ENCODE peak calls at places on chromosomes 12 and 14, in nine cellular contexts. One of them, this sample, is unnamed.

GRCh38 chr12:106112094-106112822 is 26.5 kb downstream of the NUAK1 start:
- DNase-seq in body of pancreas: no peak
- DNase-seq in IMR-90: peak
- DNase-seq in uterus: no peak
- DNase-seq in right lobe of liver: no peak
- DNase-seq in transverse colon: no peak
- DNase-seq in A549: no peak
- DNase-seq in GM12878: no peak
- DNase-seq in H54: no peak
- DNase-seq in this sample: no peak

GRCh38 chr12:38151991-38152700 is 164.4 kb upstream of the ALG10B start:
- DNase-seq in body of pancreas: no peak
- DNase-seq in IMR-90: no peak
- DNase-seq in uterus: no peak
- DNase-seq in right lobe of liver: no peak
- DNase-seq in transverse colon: no peak
- DNase-seq in A549: no peak
- DNase-seq in GM12878: no peak
- DNase-seq in H54: no peak
- DNase-seq in this sample: no peak

GRCh38 chr12:53161119-53161911 is 19.2 kb upstream of the ZNF740 start:
- DNase-seq in body of pancreas: no peak
- DNase-seq in IMR-90: no peak
- DNase-seq in uterus: no peak
- DNase-seq in right lobe of liver: no peak
- DNase-seq in transverse colon: no peak
- DNase-seq in A549: no peak
- DNase-seq in GM12878: no peak
- DNase-seq in H54: no peak
- DNase-seq in this sample: no peak

GRCh38 chr14:93037354-93037753 is 78.4 kb downstream of the ITPK1 start:
- DNase-seq in body of pancreas: peak
- DNase-seq in IMR-90: no peak
- DNase-seq in uterus: no peak
- DNase-seq in right lobe of liver: no peak
- DNase-seq in transverse colon: no peak
- DNase-seq in A549: no peak
- DNase-seq in GM12878: no peak
- DNase-seq in H54: no peak
- DNase-seq in this sample: no peak

GRCh38 chr12:92085483-92086040 is 60.1 kb downstream of the BTG1 start:
- DNase-seq in body of pancreas: no peak
- DNase-seq in IMR-90: no peak
- DNase-seq in uterus: no peak
- DNase-seq in right lobe of liver: no peak
- DNase-seq in transverse colon: no peak
- DNase-seq in A549: no peak
- DNase-seq in GM12878: no peak
- DNase-seq in H54: no peak
- DNase-seq in this sample: no peak

GRCh38 chr14:69879175-69880047 is at the start of gene SMOC1:
- DNase-seq in body of pancreas: peak
- DNase-seq in IMR-90: peak
- DNase-seq in uterus: peak
- DNase-seq in right lobe of liver: peak
- DNase-seq in transverse colon: peak
- DNase-seq in A549: peak
- DNase-seq in GM12878: no peak
- DNase-seq in H54: no peak
- DNase-seq in this sample: no peak

GRCh38 chr14:81818271-81818670 is 284.6 kb upstream of the SEL1L start:
- DNase-seq in body of pancreas: no peak
- DNase-seq in IMR-90: no peak
- DNase-seq in uterus: no peak
- DNase-seq in right lobe of liver: no peak
- DNase-seq in transverse colon: no peak
- DNase-seq in A549: no peak
- DNase-seq in GM12878: no peak
- DNase-seq in H54: no peak
- DNase-seq in this sample: no peak

GRCh38 chr14:56027421-56027820 is 90.8 kb upstream of the PELI2 start:
- DNase-seq in body of pancreas: no peak
- DNase-seq in IMR-90: no peak
- DNase-seq in uterus: no peak
- DNase-seq in right lobe of liver: no peak
- DNase-seq in transverse colon: no peak
- DNase-seq in A549: no peak
- DNase-seq in GM12878: no peak
- DNase-seq in H54: no peak
- DNase-seq in this sample: no peak

GRCh38 chr12:11836282-11836963 is 186.9 kb downstream of the ETV6 start:
- DNase-seq in body of pancreas: no peak
- DNase-seq in IMR-90: no peak
- DNase-seq in uterus: no peak
- DNase-seq in right lobe of liver: no peak
- DNase-seq in transverse colon: peak
- DNase-seq in A549: no peak
- DNase-seq in GM12878: peak
- DNase-seq in H54: no peak
- DNase-seq in this sample: peak

GRCh38 chr12:59736359-59736758 is 140.5 kb downstream of the SLC16A7 start:
- DNase-seq in body of pancreas: peak
- DNase-seq in IMR-90: no peak
- DNase-seq in uterus: no peak
- DNase-seq in right lobe of liver: no peak
- DNase-seq in transverse colon: no peak
- DNase-seq in A549: no peak
- DNase-seq in GM12878: no peak
- DNase-seq in H54: no peak
- DNase-seq in this sample: no peak

GRCh38 chr12:13203028-13203922 is 6.7 kb downstream of the EMP1 start:
- DNase-seq in body of pancreas: peak
- DNase-seq in IMR-90: no peak
- DNase-seq in uterus: peak
- DNase-seq in right lobe of liver: no peak
- DNase-seq in transverse colon: peak
- DNase-seq in A549: no peak
- DNase-seq in GM12878: no peak
- DNase-seq in H54: no peak
- DNase-seq in this sample: no peak

GRCh38 chr12:62438098-62438692 is 28.4 kb upstream of the MON2 start:
- DNase-seq in body of pancreas: peak
- DNase-seq in IMR-90: peak
- DNase-seq in uterus: peak
- DNase-seq in right lobe of liver: no peak
- DNase-seq in transverse colon: peak
- DNase-seq in A549: peak
- DNase-seq in GM12878: peak
- DNase-seq in H54: peak
- DNase-seq in this sample: no peak

GRCh38 chr12:107684990-107685359 is 624 bp upstream of the PWP1 start:
- DNase-seq in body of pancreas: peak
- DNase-seq in IMR-90: peak
- DNase-seq in uterus: no peak
- DNase-seq in right lobe of liver: no peak
- DNase-seq in transverse colon: peak
- DNase-seq in A549: peak
- DNase-seq in GM12878: no peak
- DNase-seq in H54: no peak
- DNase-seq in this sample: no peak

GRCh38 chr12:111407371-111408115 is 1.8 kb downstream of the SH2B3 start:
- DNase-seq in body of pancreas: no peak
- DNase-seq in IMR-90: no peak
- DNase-seq in uterus: no peak
- DNase-seq in right lobe of liver: no peak
- DNase-seq in transverse colon: no peak
- DNase-seq in A549: no peak
- DNase-seq in GM12878: no peak
- DNase-seq in H54: no peak
- DNase-seq in this sample: no peak
- TF ChIP-seq POLR2A in body of pancreas: no peak
- TF ChIP-seq POLR2A in IMR-90: no peak
- TF ChIP-seq POLR2A in uterus: no peak
- TF ChIP-seq POLR2A in right lobe of liver: no peak
- TF ChIP-seq POLR2A in transverse colon: no peak
- TF ChIP-seq POLR2A in A549: no peak
- TF ChIP-seq POLR2A in GM12878: no peak
- TF ChIP-seq POLR2A in H54: no peak
- TF ChIP-seq POLR2A in this sample: no peak

DNA sequence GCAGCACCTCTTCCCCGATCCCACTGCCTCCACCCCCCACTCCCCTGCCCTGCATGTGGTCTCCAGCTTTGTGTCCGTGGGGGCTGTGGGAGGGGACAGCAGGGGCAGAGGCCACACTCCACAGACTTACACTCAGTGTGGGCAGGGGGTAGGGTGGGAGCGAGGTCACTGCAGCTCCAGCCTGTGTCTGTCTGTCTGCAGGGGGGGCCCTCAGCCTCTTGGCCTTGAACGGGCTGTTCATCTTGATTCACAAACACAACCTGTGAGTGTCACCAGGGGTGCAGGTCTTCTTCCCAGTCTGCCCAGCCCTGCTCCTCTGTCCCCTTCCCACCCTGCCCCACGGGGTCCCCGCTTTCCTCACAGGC is 6.5 kb downstream of the NOC4L start:
- DNase-seq in body of pancreas: no peak
- DNase-seq in IMR-90: no peak
- DNase-seq in uterus: no peak
- DNase-seq in right lobe of liver: peak
- DNase-seq in transverse colon: peak
- DNase-seq in A549: no peak
- DNase-seq in GM12878: no peak
- DNase-seq in H54: no peak
- DNase-seq in this sample: no peak
- TF ChIP-seq POLR2A in body of pancreas: no peak
- TF ChIP-seq POLR2A in IMR-90: no peak
- TF ChIP-seq POLR2A in uterus: no peak
- TF ChIP-seq POLR2A in right lobe of liver: no peak
- TF ChIP-seq POLR2A in transverse colon: no peak
- TF ChIP-seq POLR2A in A549: no peak
- TF ChIP-seq POLR2A in GM12878: no peak
- TF ChIP-seq POLR2A in H54: no peak
- TF ChIP-seq POLR2A in this sample: no peak

DNA sequence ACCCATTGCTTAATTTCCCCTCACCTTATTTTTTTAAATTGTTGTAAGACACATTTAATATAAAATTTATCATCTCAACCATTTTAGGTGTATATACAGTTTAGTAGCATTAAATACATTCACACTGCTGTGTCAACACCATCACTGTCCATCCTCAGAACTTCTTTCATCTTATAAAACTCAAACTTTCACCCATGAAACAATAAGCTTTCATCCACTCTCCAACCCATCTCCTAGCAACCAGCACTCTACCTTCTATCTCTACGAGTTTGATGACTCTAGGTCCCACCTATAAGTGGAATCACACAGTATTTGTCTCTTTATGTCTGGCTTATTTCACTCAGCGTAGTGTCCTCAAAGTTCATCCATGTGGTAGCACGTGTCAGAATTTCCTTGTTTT is 75.5 kb downstream of the TBX3 start:
- DNase-seq in body of pancreas: no peak
- DNase-seq in IMR-90: no peak
- DNase-seq in uterus: no peak
- DNase-seq in right lobe of liver: no peak
- DNase-seq in transverse colon: no peak
- DNase-seq in A549: no peak
- DNase-seq in GM12878: no peak
- DNase-seq in H54: no peak
- DNase-seq in this sample: no peak
- TF ChIP-seq POLR2A in body of pancreas: no peak
- TF ChIP-seq POLR2A in IMR-90: no peak
- TF ChIP-seq POLR2A in uterus: no peak
- TF ChIP-seq POLR2A in right lobe of liver: no peak
- TF ChIP-seq POLR2A in transverse colon: no peak
- TF ChIP-seq POLR2A in A549: no peak
- TF ChIP-seq POLR2A in GM12878: no peak
- TF ChIP-seq POLR2A in H54: no peak
- TF ChIP-seq POLR2A in this sample: no peak

GRCh38 chr14:101426466-101426865 is 134.8 kb upstream of the DIO3 start:
- DNase-seq in body of pancreas: no peak
- DNase-seq in IMR-90: no peak
- DNase-seq in uterus: no peak
- DNase-seq in right lobe of liver: no peak
- DNase-seq in transverse colon: no peak
- DNase-seq in A549: no peak
- DNase-seq in GM12878: no peak
- DNase-seq in H54: no peak
- DNase-seq in this sample: no peak
- TF ChIP-seq POLR2A in body of pancreas: no peak
- TF ChIP-seq POLR2A in IMR-90: no peak
- TF ChIP-seq POLR2A in uterus: no peak
- TF ChIP-seq POLR2A in right lobe of liver: no peak
- TF ChIP-seq POLR2A in transverse colon: no peak
- TF ChIP-seq POLR2A in A549: no peak
- TF ChIP-seq POLR2A in GM12878: no peak
- TF ChIP-seq POLR2A in H54: no peak
- TF ChIP-seq POLR2A in this sample: no peak

DNA sequence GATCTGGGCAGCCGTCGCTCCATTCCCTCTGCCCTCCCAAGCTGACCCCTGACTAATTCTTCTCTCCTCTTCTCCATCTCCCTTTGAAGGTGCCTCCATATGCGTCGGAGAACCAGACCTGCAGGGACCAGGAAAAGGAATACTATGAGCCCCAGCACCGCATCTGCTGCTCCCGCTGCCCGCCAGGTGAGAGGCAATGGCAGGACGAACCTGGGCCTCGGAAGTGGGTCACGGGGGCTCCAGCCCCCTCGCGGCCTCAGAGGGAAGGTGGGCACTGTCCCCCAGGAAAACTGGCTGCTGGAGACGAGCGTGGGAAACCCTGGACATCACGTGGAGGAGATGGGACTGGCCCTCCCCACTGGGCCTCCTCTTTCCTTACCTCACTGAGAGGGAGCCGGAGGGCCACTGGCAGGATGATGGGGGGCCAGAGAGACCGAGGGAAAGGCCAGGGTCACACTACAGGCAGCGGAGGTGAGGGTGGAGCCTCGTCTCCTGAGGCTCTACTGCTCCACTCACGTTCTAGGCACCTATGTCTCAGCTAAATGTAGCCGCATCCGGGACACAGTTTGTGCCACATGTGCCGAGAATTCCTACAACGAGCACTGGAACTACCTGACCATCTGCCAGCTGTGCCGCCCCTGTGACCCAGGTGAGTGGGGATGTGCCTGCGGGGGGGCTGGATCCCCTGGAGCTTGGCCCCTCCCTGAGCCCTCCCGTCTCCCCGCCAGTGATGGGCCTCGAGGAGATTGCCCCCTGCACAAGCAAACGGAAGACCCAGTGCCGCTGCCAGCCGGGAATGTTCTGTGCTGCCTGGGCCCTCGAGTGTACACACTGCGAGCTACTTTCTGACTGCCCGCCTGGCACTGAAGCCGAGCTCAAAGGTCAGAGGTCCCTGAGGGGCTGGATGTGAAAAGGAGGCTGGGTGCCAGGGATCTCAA is 806 bp downstream of the LTBR start:
- DNase-seq in body of pancreas: peak
- DNase-seq in IMR-90: no peak
- DNase-seq in uterus: peak
- DNase-seq in right lobe of liver: peak
- DNase-seq in transverse colon: peak
- DNase-seq in A549: no peak
- DNase-seq in GM12878: no peak
- DNase-seq in H54: no peak
- DNase-seq in this sample: no peak
- TF ChIP-seq POLR2A in body of pancreas: no peak
- TF ChIP-seq POLR2A in IMR-90: no peak
- TF ChIP-seq POLR2A in uterus: peak
- TF ChIP-seq POLR2A in right lobe of liver: peak
- TF ChIP-seq POLR2A in transverse colon: peak
- TF ChIP-seq POLR2A in A549: peak
- TF ChIP-seq POLR2A in GM12878: no peak
- TF ChIP-seq POLR2A in H54: no peak
- TF ChIP-seq POLR2A in this sample: no peak

This sample was measured in esophagus squamous epithelium.